ENCODE peak calls at places on chromosomes 7 and 10, in six cellular contexts. J, T, Q, Z, Y and C are unnamed samples.

GRCh38 chr7:117750612-117751563 is 122.4 kb downstream of the CTTNBP2 start:
- DNase-seq in Z (no peak), Y (peak; percentile 33), T (no peak), J (no peak), Q (peak; percentile 54), C (peak; percentile 50)

GRCh38 chr7:2006921-2007381 is 225.8 kb downstream of the MAD1L1 start:
- DNase-seq in Z (no peak), T (no peak), Q (no peak), J (peak; percentile 22), Y (no peak), C (no peak)

GRCh38 chr10:28248092-28248491 is 54.8 kb downstream of the MPP7 start:
- DNase-seq in Y (peak; percentile 6), Z (no peak), J (no peak), Q (no peak), T (no peak), C (peak; percentile 31)

GRCh38 chr10:110852897-110853296 is 18.8 kb upstream of the PDCD4 start:
- DNase-seq in T (no peak), Y (no peak), Q (no peak), J (no peak), Z (no peak), C (no peak)

GRCh38 chr10:78621183-78621789 is 447.5 kb upstream of the ZMIZ1 start:
- DNase-seq in T (no peak), Z (no peak), Y (peak; percentile 30), Q (no peak), J (no peak), C (no peak)

GRCh38 chr10:103595933-103596726 is 102.6 kb downstream of the NEURL1 start:
- DNase-seq in Y (no peak), J (no peak), T (no peak), Z (no peak), Q (no peak), C (no peak)

GRCh38 chr10:70592186-70592735 is 10.3 kb downstream of the PRF1 start:
- DNase-seq in J (no peak), T (no peak), Q (no peak), Z (no peak), Y (no peak), C (no peak)

GRCh38 chr7:129160161-129160911 is 15.8 kb downstream of the TSPAN33 start:
- DNase-seq in T (no peak), Q (no peak), J (peak; percentile 50), Z (peak; percentile 32), Y (no peak), C (no peak)

GRCh38 chr7:29884399-29885272 is 78.3 kb downstream of the WIPF3 start:
- DNase-seq in J (peak; percentile 79), Z (peak; percentile 66), T (peak; percentile 27), Y (no peak), Q (peak; percentile 26), C (no peak)

GRCh38 chr10:80202934-80203834 is 2.2 kb downstream of the ANXA11 start:
- DNase-seq in J (peak; percentile 70), T (peak; percentile 34), Y (peak; percentile 90), Q (no peak), Z (peak; percentile 97), C (peak; percentile 85)

GRCh38 chr7:118104812-118105441 is 79.0 kb upstream of the LSM8 start:
- DNase-seq in J (no peak), Y (peak; percentile 38), Z (peak; percentile 40), T (no peak), Q (no peak), C (peak; percentile 40)

DNA sequence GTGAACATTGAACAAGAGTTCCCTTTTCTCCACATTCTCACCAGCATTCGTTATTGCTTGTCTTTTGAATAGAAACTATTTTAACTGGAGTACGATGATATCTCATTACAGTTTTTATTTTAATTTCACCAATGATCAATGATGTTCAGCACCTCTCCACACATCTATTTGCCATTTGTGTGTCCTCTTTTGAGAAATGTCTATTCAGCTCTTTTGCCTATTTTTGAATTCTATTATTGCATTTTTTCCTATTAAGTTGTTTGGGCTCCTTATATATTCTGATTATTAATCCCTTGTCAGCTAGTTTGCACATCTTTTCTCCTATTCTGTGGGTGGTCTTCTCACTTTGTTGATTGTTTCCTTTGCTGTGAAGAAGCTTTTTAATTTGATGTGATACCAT is 241.1 kb upstream of the CTBP2 start:
- DNase-seq in Q (no peak), T (no peak), J (no peak), Z (no peak), Y (no peak), C (no peak)
- H2BK15ac ChIP-seq in Q (no peak overlapping the region), T (no peak overlapping the region), J (no peak overlapping the region), Z (no peak overlapping the region), Y (no peak overlapping the region), C (no peak overlapping the region)

DNA sequence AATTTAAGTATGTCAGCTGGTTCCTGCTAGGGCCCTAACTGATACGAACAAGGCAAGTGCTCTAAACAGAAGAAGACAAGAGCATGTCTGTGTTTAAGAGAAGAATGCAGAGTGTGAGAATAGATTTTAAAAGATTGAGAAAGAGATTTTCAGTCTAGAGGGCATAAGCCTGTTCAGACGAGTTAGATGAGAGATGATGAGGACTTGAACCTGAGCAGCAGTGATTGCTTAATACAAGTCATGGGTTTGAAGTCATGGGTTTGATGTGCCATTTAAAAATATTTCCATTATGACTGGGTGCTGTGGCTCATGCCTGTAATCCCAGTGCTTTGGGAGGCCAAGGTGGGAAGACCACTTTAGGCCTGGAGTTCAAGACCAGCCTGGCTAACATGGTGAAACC is 108.9 kb upstream of the PLXDC2 start:
- DNase-seq in J (no peak), Q (no peak), T (no peak), Y (no peak), Z (no peak), C (no peak)
- H2BK15ac ChIP-seq in J (no peak overlapping the region), Q (no peak overlapping the region), T (no peak overlapping the region), Y (no peak overlapping the region), Z (no peak overlapping the region), C (peak overlapping the region; percentile 12)

DNA sequence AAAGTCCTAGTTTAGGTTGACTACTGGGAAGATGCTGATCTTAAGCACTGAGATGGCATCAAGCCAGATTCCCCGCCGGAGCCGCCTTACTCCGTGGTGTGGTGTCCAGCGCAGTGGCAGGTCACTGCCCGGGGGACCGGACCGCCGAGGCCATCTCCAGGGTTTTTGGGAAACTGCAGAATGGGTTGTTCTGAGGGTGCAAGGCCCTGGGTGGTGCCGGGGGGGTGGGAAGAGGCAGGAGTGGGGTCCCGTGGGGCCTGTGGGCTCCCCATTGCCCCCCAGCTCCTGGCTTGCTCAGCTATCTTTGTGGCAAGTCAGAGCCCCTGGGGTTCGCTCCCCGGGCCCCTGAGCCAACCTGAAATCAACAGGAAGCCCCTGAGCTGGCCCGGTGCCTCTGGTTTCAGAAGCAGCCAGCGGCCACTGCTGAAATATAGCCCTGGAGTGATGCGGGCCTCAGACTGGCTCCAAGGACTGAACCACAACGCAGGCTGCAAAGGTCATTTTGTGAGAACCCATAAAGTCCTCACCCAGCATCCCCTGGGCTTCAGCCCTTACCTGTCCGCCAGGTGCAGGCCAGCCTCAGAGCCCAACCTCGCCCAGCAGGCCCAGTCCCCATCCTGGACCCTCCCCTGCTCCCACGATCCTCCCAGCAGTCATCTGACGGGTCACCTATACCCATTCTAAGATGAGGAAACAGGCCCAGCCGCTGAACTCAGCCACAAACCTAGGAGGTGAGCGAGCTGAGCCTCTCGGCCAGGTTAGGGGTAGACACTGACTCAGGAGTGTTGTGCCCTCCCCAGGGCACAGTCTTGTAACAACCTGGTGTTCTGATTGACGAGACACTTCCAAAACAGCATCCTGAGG is 102.7 kb downstream of the PDGFA start:
- DNase-seq in Y (no peak), J (no peak), Q (no peak), Z (no peak), T (no peak), C (no peak)
- H2BK15ac ChIP-seq in Y (no peak overlapping the region), J (no peak overlapping the region), Q (no peak overlapping the region), Z (no peak overlapping the region), T (no peak overlapping the region), C (no peak overlapping the region)

GRCh38 chr7:31258391-31258790 is 82.1 kb downstream of the NEUROD6 start:
- DNase-seq in J (no peak), Y (no peak), T (no peak), Z (no peak), Q (no peak), C (no peak)
- H2BK15ac ChIP-seq in J (no peak overlapping the region), Y (no peak overlapping the region), T (no peak overlapping the region), Z (no peak overlapping the region), Q (no peak overlapping the region), C (no peak overlapping the region)

DNA sequence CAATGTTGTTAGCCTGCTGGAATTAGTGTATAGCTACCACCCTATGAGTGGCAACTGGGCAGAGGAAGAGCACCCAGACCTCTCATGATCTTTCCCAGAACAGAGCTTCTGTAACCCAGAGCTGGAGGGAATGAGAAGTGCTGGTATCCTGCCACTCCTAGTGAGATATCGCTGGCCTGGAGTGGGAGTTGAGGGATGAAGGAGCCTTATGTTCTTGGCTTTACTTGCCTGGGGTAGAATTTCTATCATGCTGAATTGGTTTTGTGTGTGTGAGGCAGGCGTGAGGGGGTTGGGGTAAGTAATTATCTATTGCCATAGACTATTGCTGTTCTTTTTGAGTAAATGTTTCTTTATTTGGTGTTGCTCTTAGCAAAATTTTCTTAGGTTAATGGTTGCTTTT is 146.6 kb downstream of the ATRNL1 start:
- DNase-seq in Q (no peak), Z (no peak), T (no peak), J (no peak), Y (no peak), C (no peak)
- H2BK15ac ChIP-seq in Q (no peak overlapping the region), Z (no peak overlapping the region), T (no peak overlapping the region), J (no peak overlapping the region), Y (no peak overlapping the region), C (no peak overlapping the region)

GRCh38 chr7:157498690-157499089 is 161.9 kb downstream of the DNAJB6 start:
- DNase-seq in Y (no peak), Q (no peak), Z (no peak), J (peak; percentile 13), T (no peak), C (no peak)

GRCh38 chr7:157499121-157499834 is 162.5 kb downstream of the DNAJB6 start:
- DNase-seq in Z (no peak), J (no peak), Q (no peak), T (no peak), Y (no peak), C (no peak)

GRCh38 chr7:157500171-157500960 is 163.6 kb downstream of the DNAJB6 start:
- DNase-seq in Z (no peak), Y (no peak), T (no peak), J (peak; percentile 33), Q (no peak), C (no peak)

GRCh38 chr7:157501576-157501975 is 164.8 kb downstream of the DNAJB6 start:
- DNase-seq in Z (no peak), T (no peak), Y (no peak), J (peak; percentile 10), Q (no peak), C (no peak)

DNA sequence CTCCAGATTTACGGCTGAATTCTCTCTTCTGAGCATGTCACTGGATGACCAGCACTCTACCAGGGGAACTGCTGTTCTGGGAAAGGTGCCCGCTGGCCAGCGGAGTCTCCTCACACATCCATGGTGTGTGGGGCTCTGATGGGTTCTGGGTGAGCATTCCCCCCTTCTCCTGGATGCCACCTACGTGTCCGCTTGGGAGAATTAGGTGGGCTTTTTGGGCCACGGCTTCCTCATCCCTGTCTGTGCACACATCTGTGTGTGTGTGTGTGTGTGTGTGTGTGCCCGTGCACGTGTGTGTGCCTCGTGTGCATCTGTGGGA is 163.0 kb downstream of the DNAJB6 start:
- DNase-seq in J (no peak), Z (no peak), T (no peak), Q (no peak), Y (no peak), C (no peak)
- H2BK15ac ChIP-seq in J (no peak overlapping the region), Z (no peak overlapping the region), T (no peak overlapping the region), Q (no peak overlapping the region), Y (no peak overlapping the region), C (no peak overlapping the region)